ENCODE peak calls at places on chromosomes 4 and X, in six cellular contexts. E is activated T-cell treated with anti-CD3 and anti-CD28 coated beads for 24 hours; X is HTR-8/SVneo; V is stimulated activated CD4-positive, alpha-beta T cell treated with anti-CD3 and anti-CD28 coated beads, Interleukin-2, amount 100 ng/mL, for 48 hours; T is GM10248; A is stimulated activated CD8-positive, alpha-beta memory T cell treated with anti-CD3 and anti-CD28 coated beads, Interleukin-4, amount 100 ng/mL, for 48 hours. L is an unnamed sample.
A peak's percentile ranks its signal among the peaks of the same experiment; 100 is the strongest.

GRCh38 chrX:148784137-148784536 is 283.7 kb downstream of the AFF2 start:
- DNase-seq in E (no peak), X (no peak), V (no peak), T (no peak), A (no peak), L (no peak)

GRCh38 chrX:3638280-3638873 is 75.1 kb downstream of the PRKX start:
- DNase-seq in E (no peak), X (peak; percentile 57), V (peak; percentile 44), T (peak; percentile 62), A (peak; percentile 52), L (no peak)

GRCh38 chr4:145679991-145680455 is at the start of gene C4orf51:
- DNase-seq in E (no peak), X (no peak), V (no peak), T (no peak), A (no peak), L (no peak)

GRCh38 chrX:20513185-20513584 is 246.5 kb upstream of the RPS6KA3 start:
- DNase-seq in E (no peak), X (no peak), V (no peak), T (no peak), A (no peak), L (no peak)

GRCh38 chr4:102503301-102503746 is 2.2 kb downstream of the NFKB1 start:
- DNase-seq in E (no peak), X (no peak), V (no peak), T (no peak), A (no peak), L (no peak)

GRCh38 chrX:102934624-102935023 is 2.4 kb upstream of the RAB40AL start:
- DNase-seq in E (no peak), X (no peak), V (peak; percentile 31), T (peak; percentile 42), A (peak; percentile 51), L (no peak)

GRCh38 chr4:128468485-128468989 is 180.9 kb upstream of the PGRMC2 start:
- DNase-seq in E (no peak), X (peak; percentile 37), V (no peak), T (no peak), A (no peak), L (peak; percentile 48)

GRCh38 chrX:30215357-30215843 is at the start of gene MAGEB2:
- DNase-seq in E (no peak), X (no peak), V (no peak), T (no peak), A (no peak), L (no peak)

GRCh38 chrX:148865237-148865636 is 364.8 kb downstream of the AFF2 start:
- DNase-seq in E (no peak), X (no peak), V (no peak), T (no peak), A (no peak), L (no peak)

GRCh38 chrX:20173856-20174255 is 32.2 kb upstream of the EIF1AX start:
- DNase-seq in E (no peak), X (no peak), V (no peak), T (no peak), A (no peak), L (no peak)

GRCh38 chrX:17944833-17945497 is 83.9 kb upstream of the RAI2 start:
- DNase-seq in E (peak; percentile 4), X (no peak), V (no peak), T (peak; percentile 5), A (peak; percentile 22), L (no peak)